ENCODE peak calls at places on chromosomes 12 and 14, in five cellular contexts. M is RWPE1, J is AG09309, B is progenitor cell of endocrine pancreas, D is nephron progenitor cell. L is an unnamed sample.

GRCh38 chr14:95253039-95253620 is 66.6 kb downstream of the CLMN start:
- DNase-seq in M (no peak), J (no peak), B (no peak), D (no peak), L (no peak)

GRCh38 chr12:131038961-131039360 is 85.3 kb downstream of the ADGRD1 start:
- DNase-seq in M (no peak), J (no peak), B (no peak), D (peak; percentile 58), L (no peak)

GRCh38 chr14:93010543-93011541 is 87.9 kb downstream of the CHGA start:
- DNase-seq in M (no peak), J (no peak), B (no peak), D (no peak), L (no peak)

GRCh38 chr12:10362828-10363664 is 26.8 kb downstream of the KLRK1 start:
- DNase-seq in M (no peak), J (no peak), B (no peak), D (no peak), L (no peak)

GRCh38 chr14:101927859-101928258 is 36.5 kb upstream of the DYNC1H1 start:
- DNase-seq in M (peak; percentile 26), J (peak; percentile 89), B (no peak), D (peak; percentile 29), L (peak; percentile 90)

GRCh38 chr12:68977909-68978610 is 45.1 kb upstream of the CPM start:
- DNase-seq in M (no peak), J (no peak), B (no peak), D (no peak), L (no peak)

GRCh38 chr12:52355181-52355580 is 12.1 kb downstream of the KRT85 start:
- DNase-seq in M (no peak), J (no peak), B (no peak), D (no peak), L (peak; percentile 15)

GRCh38 chr14:50943261-50943942 is 881 bp downstream of the PYGL start:
- DNase-seq in M (peak; percentile 48), J (no peak), B (peak; percentile 29), D (peak; percentile 75), L (no peak)

GRCh38 chr12:78898416-78898815 is 33.8 kb downstream of the SYT1 start:
- DNase-seq in M (no peak), J (no peak), B (no peak), D (no peak), L (no peak)

GRCh38 chr14:92651106-92651792 is 97.2 kb downstream of the LGMN start:
- DNase-seq in M (no peak), J (no peak), B (no peak), D (no peak), L (no peak)

DNA sequence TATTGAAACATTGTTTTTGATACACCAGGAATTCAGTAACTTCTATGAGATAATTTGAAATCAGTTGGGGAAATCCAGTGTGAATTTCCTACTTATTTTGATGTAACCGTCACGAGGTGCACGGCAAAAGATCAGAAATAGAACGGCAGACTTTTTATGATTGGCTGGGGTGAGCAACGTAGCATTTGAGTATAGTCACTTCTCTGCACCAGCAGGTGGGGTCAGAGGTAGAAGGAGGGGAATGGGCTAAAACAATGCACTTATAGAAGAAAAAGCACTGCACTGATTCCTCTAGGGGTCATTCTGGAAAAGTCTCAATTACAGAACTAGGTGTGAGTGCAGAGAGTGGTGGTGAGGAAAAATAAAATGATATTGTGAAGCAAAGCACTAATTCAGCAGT is 7.9 kb upstream of the SSPN start:
- DNase-seq in M (no peak), J (no peak), B (no peak), D (no peak), L (no peak)
- TF ChIP-seq CTCF in M (no peak), J (no peak), B (peak; percentile 47), D (no peak), L (peak; percentile 36)

DNA sequence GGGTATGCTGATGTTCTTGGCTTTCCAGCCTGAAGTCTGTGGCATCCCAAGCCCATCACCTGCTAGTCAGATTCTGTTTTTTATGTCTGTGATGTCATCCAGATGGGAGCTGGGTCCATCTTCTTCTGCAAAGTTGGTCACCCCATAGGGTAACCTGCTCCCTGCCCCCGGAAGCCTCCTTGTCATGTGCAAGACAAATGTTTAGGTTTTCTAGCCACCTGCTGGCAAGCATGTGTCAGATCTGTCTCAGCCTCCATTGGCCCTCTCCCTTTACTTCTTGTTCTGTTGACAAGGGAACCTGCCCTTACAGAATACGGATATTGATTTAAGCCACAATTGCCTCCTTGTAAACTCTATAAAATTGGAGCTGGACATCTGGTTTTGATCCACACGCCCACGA is 7.4 kb downstream of the NTF3 start:
- DNase-seq in M (no peak), J (no peak), B (no peak), D (no peak), L (no peak)
- TF ChIP-seq CTCF in M (no peak), J (peak; percentile 29), B (peak; percentile 45), D (no peak), L (peak; percentile 53)

GRCh38 chr12:54030889-54031860 is 1.7 kb upstream of the HOXC5 start:
- DNase-seq in M (no peak), J (no peak), B (no peak), D (peak; percentile 59), L (peak; percentile 6)
- TF ChIP-seq CTCF in M (no peak), J (no peak), B (peak; percentile 11), D (no peak), L (no peak)

GRCh38 chr12:108175310-108175709 is 46.2 kb downstream of the WSCD2 start:
- DNase-seq in M (no peak), J (no peak), B (no peak), D (no peak), L (no peak)
- TF ChIP-seq CTCF in M (no peak), J (peak; percentile 37), B (no peak), D (no peak), L (no peak)

DNA sequence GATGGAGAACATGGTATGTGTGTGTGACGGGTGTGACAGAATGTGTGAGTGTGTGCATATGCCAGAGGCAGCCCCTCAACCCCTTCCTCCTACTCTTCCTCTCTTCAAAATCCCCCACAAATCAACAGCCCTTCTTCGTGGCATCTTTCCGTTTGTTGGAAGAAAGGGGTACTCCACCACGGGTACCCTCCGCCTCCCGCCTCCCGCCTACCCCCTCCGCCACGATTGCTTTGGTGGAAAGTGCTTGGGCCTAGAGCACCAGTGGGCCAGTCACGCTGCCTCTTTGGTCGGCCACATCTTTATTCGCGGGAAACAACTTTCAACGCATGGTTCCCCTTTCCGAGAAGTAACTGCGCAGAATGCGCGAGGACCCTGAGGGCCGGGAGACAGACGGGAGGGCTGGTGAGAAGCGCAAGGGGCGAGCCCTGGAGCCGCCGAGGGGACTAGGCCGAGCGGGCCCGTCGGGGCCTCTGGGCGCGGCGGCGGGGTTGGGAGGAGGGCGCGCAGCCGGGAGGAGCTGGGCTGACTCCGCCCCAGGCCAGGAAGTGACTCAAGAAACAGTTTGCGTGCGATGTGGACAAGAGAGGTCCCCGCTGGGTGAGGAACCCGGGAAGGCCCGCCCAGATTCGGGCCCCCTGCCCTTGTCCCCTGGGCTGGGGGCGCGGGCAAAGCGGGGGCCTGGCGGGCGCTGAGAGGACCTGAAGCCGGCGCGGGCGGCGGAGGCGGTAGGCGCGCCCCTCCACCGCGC is at the start of the genes CBLN3 and KHNYN:
- DNase-seq in M (peak; percentile 89), J (peak; percentile 78), B (peak; percentile 67), D (peak; percentile 82), L (peak; percentile 88)
- TF ChIP-seq CTCF in M (no peak), J (no peak), B (no peak), D (no peak), L (no peak)

DNA sequence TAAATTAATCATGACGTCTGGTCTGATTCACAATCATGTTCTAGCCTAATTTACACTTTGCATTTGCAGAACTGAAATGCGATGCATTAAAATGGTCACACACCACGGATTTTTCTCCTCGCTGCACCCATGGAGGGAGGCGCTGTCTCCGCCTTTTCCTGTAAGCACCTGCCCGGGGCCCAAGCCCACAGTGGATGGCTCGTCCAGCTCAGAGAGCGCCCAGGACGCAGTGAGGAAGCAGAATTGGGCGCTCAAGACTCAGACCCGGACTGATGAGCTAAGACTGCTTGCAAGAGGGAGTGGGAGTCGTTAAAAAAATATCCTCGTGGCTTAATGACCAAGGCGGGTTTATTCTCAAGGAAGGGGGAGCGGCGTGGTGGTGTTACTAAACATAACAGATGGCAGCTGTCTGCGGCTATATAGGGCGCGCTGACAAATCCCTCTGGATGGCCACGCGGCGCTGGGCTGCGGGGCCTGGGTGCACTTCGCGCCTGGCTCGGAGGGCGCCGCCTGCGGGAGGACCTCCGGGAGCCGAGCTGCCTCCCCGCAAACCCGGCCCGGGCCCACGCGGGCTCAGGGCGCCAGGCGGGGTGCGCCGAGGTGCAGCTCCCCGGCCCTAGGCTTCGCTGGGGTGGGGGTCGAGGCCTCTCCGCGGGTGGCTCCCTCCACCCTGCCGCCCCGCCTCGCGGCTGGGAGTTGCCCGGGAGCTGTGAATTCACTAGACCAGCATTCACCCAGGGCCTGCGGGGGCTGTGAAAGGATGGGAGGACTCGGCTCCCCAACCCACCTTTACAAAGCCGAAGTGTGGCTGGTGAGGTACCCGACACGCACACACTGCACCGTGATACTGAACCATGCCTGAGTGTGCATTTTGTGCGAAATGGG is 78.7 kb downstream of the PPM1A start:
- DNase-seq in M (no peak), J (no peak), B (peak; percentile 21), D (peak; percentile 41), L (no peak)
- TF ChIP-seq CTCF in M (no peak), J (no peak), B (peak; percentile 31), D (no peak), L (no peak)

L was measured in HFFc6.